ENCODE peak calls at places on chromosomes 3 and 15, in ten cellular contexts. One of them, this sample, is unnamed.

GRCh38 chr3:100400424-100400781 is 486 bp downstream of the TOMM70 start:
- DNase-seq in OCI-LY7: peak
- DNase-seq in aorta: peak
- DNase-seq in stomach: no peak
- DNase-seq in fibroblast of pulmonary artery: peak
- DNase-seq in GM12865: peak
- DNase-seq in transverse colon: no peak
- DNase-seq in uterus: no peak
- DNase-seq in cardiac fibroblast: peak
- DNase-seq in left ventricle myocardium inferior: no peak
- DNase-seq in this sample: no peak

GRCh38 chr15:63502843-63503738 is 1.3 kb upstream of the USP3 start:
- DNase-seq in OCI-LY7: peak
- DNase-seq in aorta: peak
- DNase-seq in stomach: peak
- DNase-seq in fibroblast of pulmonary artery: peak
- DNase-seq in GM12865: peak
- DNase-seq in transverse colon: peak
- DNase-seq in uterus: peak
- DNase-seq in cardiac fibroblast: peak
- DNase-seq in left ventricle myocardium inferior: peak
- DNase-seq in this sample: peak

GRCh38 chr3:151263126-151263525 is 15.2 kb downstream of the P2RY14 start:
- DNase-seq in OCI-LY7: no peak
- DNase-seq in aorta: no peak
- DNase-seq in stomach: no peak
- DNase-seq in fibroblast of pulmonary artery: no peak
- DNase-seq in GM12865: no peak
- DNase-seq in transverse colon: no peak
- DNase-seq in uterus: peak
- DNase-seq in cardiac fibroblast: no peak
- DNase-seq in left ventricle myocardium inferior: no peak
- DNase-seq in this sample: no peak

GRCh38 chr15:48076454-48076853 is 44.3 kb upstream of the SLC24A5 start:
- DNase-seq in OCI-LY7: no peak
- DNase-seq in aorta: no peak
- DNase-seq in stomach: no peak
- DNase-seq in fibroblast of pulmonary artery: no peak
- DNase-seq in GM12865: no peak
- DNase-seq in transverse colon: no peak
- DNase-seq in uterus: no peak
- DNase-seq in cardiac fibroblast: no peak
- DNase-seq in left ventricle myocardium inferior: no peak
- DNase-seq in this sample: no peak

GRCh38 chr15:56835598-56836275 is 82.7 kb upstream of the TCF12 start:
- DNase-seq in OCI-LY7: no peak
- DNase-seq in aorta: no peak
- DNase-seq in stomach: no peak
- DNase-seq in fibroblast of pulmonary artery: peak
- DNase-seq in GM12865: no peak
- DNase-seq in transverse colon: no peak
- DNase-seq in uterus: peak
- DNase-seq in cardiac fibroblast: peak
- DNase-seq in left ventricle myocardium inferior: no peak
- DNase-seq in this sample: no peak

GRCh38 chr3:27219127-27219860 is 149.9 kb downstream of the NEK10 start:
- DNase-seq in OCI-LY7: no peak
- DNase-seq in aorta: no peak
- DNase-seq in stomach: no peak
- DNase-seq in fibroblast of pulmonary artery: no peak
- DNase-seq in GM12865: no peak
- DNase-seq in transverse colon: peak
- DNase-seq in uterus: no peak
- DNase-seq in cardiac fibroblast: peak
- DNase-seq in left ventricle myocardium inferior: no peak
- DNase-seq in this sample: no peak

GRCh38 chr15:63308491-63308890 is 31.1 kb downstream of the APH1B start:
- DNase-seq in OCI-LY7: no peak
- DNase-seq in aorta: no peak
- DNase-seq in stomach: no peak
- DNase-seq in fibroblast of pulmonary artery: no peak
- DNase-seq in GM12865: no peak
- DNase-seq in transverse colon: no peak
- DNase-seq in uterus: no peak
- DNase-seq in cardiac fibroblast: no peak
- DNase-seq in left ventricle myocardium inferior: no peak
- DNase-seq in this sample: no peak

GRCh38 chr3:192851821-192852352 is 65.8 kb downstream of the MB21D2 start:
- DNase-seq in OCI-LY7: no peak
- DNase-seq in aorta: peak
- DNase-seq in stomach: peak
- DNase-seq in fibroblast of pulmonary artery: peak
- DNase-seq in GM12865: peak
- DNase-seq in transverse colon: peak
- DNase-seq in uterus: no peak
- DNase-seq in cardiac fibroblast: peak
- DNase-seq in left ventricle myocardium inferior: no peak
- DNase-seq in this sample: peak

GRCh38 chr15:70867911-70868467 is 14.0 kb upstream of the LARP6 start:
- DNase-seq in OCI-LY7: no peak
- DNase-seq in aorta: no peak
- DNase-seq in stomach: no peak
- DNase-seq in fibroblast of pulmonary artery: peak
- DNase-seq in GM12865: no peak
- DNase-seq in transverse colon: no peak
- DNase-seq in uterus: peak
- DNase-seq in cardiac fibroblast: peak
- DNase-seq in left ventricle myocardium inferior: no peak
- DNase-seq in this sample: no peak

GRCh38 chr3:86988235-86988634 is 2.7 kb downstream of the VGLL3 start:
- DNase-seq in OCI-LY7: no peak
- DNase-seq in aorta: no peak
- DNase-seq in stomach: no peak
- DNase-seq in fibroblast of pulmonary artery: peak
- DNase-seq in GM12865: no peak
- DNase-seq in transverse colon: no peak
- DNase-seq in uterus: no peak
- DNase-seq in cardiac fibroblast: peak
- DNase-seq in left ventricle myocardium inferior: no peak
- DNase-seq in this sample: no peak

GRCh38 chr3:10695595-10696285 is 120.3 kb upstream of the SLC6A11 start:
- DNase-seq in OCI-LY7: no peak
- DNase-seq in aorta: no peak
- DNase-seq in stomach: no peak
- DNase-seq in fibroblast of pulmonary artery: no peak
- DNase-seq in GM12865: no peak
- DNase-seq in transverse colon: no peak
- DNase-seq in uterus: peak
- DNase-seq in cardiac fibroblast: no peak
- DNase-seq in left ventricle myocardium inferior: no peak
- DNase-seq in this sample: no peak

GRCh38 chr3:37096972-37097371 is 77.4 kb downstream of the LRRFIP2 start:
- DNase-seq in OCI-LY7: no peak
- DNase-seq in aorta: no peak
- DNase-seq in stomach: no peak
- DNase-seq in fibroblast of pulmonary artery: peak
- DNase-seq in GM12865: no peak
- DNase-seq in transverse colon: no peak
- DNase-seq in uterus: no peak
- DNase-seq in cardiac fibroblast: no peak
- DNase-seq in left ventricle myocardium inferior: no peak
- DNase-seq in this sample: no peak

GRCh38 chr3:171828852-171829770 is 14.0 kb upstream of the TMEM212 start:
- DNase-seq in OCI-LY7: no peak
- DNase-seq in aorta: no peak
- DNase-seq in stomach: no peak
- DNase-seq in fibroblast of pulmonary artery: peak
- DNase-seq in GM12865: no peak
- DNase-seq in transverse colon: no peak
- DNase-seq in uterus: no peak
- DNase-seq in cardiac fibroblast: peak
- DNase-seq in left ventricle myocardium inferior: no peak
- DNase-seq in this sample: no peak

GRCh38 chr3:108629974-108630373 is 40.5 kb downstream of the DZIP3 start:
- DNase-seq in OCI-LY7: no peak
- DNase-seq in aorta: no peak
- DNase-seq in stomach: no peak
- DNase-seq in fibroblast of pulmonary artery: no peak
- DNase-seq in GM12865: no peak
- DNase-seq in transverse colon: no peak
- DNase-seq in uterus: no peak
- DNase-seq in cardiac fibroblast: no peak
- DNase-seq in left ventricle myocardium inferior: no peak
- DNase-seq in this sample: no peak

GRCh38 chr15:56524915-56525314 is 60.0 kb upstream of the MNS1 start:
- DNase-seq in OCI-LY7: no peak
- DNase-seq in aorta: no peak
- DNase-seq in stomach: no peak
- DNase-seq in fibroblast of pulmonary artery: no peak
- DNase-seq in GM12865: no peak
- DNase-seq in transverse colon: no peak
- DNase-seq in uterus: no peak
- DNase-seq in cardiac fibroblast: peak
- DNase-seq in left ventricle myocardium inferior: no peak
- DNase-seq in this sample: peak

GRCh38 chr15:66115568-66116206 is 137.9 kb downstream of the MEGF11 start:
- DNase-seq in OCI-LY7: peak
- DNase-seq in aorta: no peak
- DNase-seq in stomach: no peak
- DNase-seq in fibroblast of pulmonary artery: no peak
- DNase-seq in GM12865: no peak
- DNase-seq in transverse colon: peak
- DNase-seq in uterus: no peak
- DNase-seq in cardiac fibroblast: no peak
- DNase-seq in left ventricle myocardium inferior: no peak
- DNase-seq in this sample: no peak

GRCh38 chr3:79461129-79461792 is 306.5 kb downstream of the ROBO1 start:
- DNase-seq in OCI-LY7: no peak
- DNase-seq in aorta: no peak
- DNase-seq in stomach: no peak
- DNase-seq in fibroblast of pulmonary artery: no peak
- DNase-seq in GM12865: peak
- DNase-seq in transverse colon: no peak
- DNase-seq in uterus: no peak
- DNase-seq in cardiac fibroblast: no peak
- DNase-seq in left ventricle myocardium inferior: no peak
- DNase-seq in this sample: peak

GRCh38 chr3:187748050-187748481 is 2.8 kb upstream of the BCL6 start:
- DNase-seq in OCI-LY7: peak
- DNase-seq in aorta: peak
- DNase-seq in stomach: peak
- DNase-seq in fibroblast of pulmonary artery: peak
- DNase-seq in GM12865: peak
- DNase-seq in transverse colon: peak
- DNase-seq in uterus: peak
- DNase-seq in cardiac fibroblast: peak
- DNase-seq in left ventricle myocardium inferior: peak
- DNase-seq in this sample: no peak

GRCh38 chr15:92520914-92521623 is 127.4 kb downstream of the ST8SIA2 start:
- DNase-seq in OCI-LY7: no peak
- DNase-seq in aorta: no peak
- DNase-seq in stomach: no peak
- DNase-seq in fibroblast of pulmonary artery: no peak
- DNase-seq in GM12865: no peak
- DNase-seq in transverse colon: no peak
- DNase-seq in uterus: no peak
- DNase-seq in cardiac fibroblast: no peak
- DNase-seq in left ventricle myocardium inferior: no peak
- DNase-seq in this sample: no peak
- H3K4me3 ChIP-seq in OCI-LY7: no peak
- H3K4me3 ChIP-seq in aorta: no peak
- H3K4me3 ChIP-seq in stomach: no peak
- H3K4me3 ChIP-seq in fibroblast of pulmonary artery: no peak
- H3K4me3 ChIP-seq in GM12865: no peak
- H3K4me3 ChIP-seq in transverse colon: no peak
- H3K4me3 ChIP-seq in uterus: no peak
- H3K4me3 ChIP-seq in cardiac fibroblast: no peak
- H3K4me3 ChIP-seq in left ventricle myocardium inferior: no peak
- H3K4me3 ChIP-seq in this sample: no peak

GRCh38 chr3:15660055-15660940 is 58.8 kb downstream of the BTD start:
- DNase-seq in OCI-LY7: no peak
- DNase-seq in aorta: no peak
- DNase-seq in stomach: no peak
- DNase-seq in fibroblast of pulmonary artery: no peak
- DNase-seq in GM12865: no peak
- DNase-seq in transverse colon: no peak
- DNase-seq in uterus: no peak
- DNase-seq in cardiac fibroblast: no peak
- DNase-seq in left ventricle myocardium inferior: no peak
- DNase-seq in this sample: no peak

GRCh38 chr3:15665510-15666150 is 64.1 kb downstream of the BTD start:
- DNase-seq in OCI-LY7: no peak
- DNase-seq in aorta: no peak
- DNase-seq in stomach: no peak
- DNase-seq in fibroblast of pulmonary artery: no peak
- DNase-seq in GM12865: no peak
- DNase-seq in transverse colon: no peak
- DNase-seq in uterus: no peak
- DNase-seq in cardiac fibroblast: no peak
- DNase-seq in left ventricle myocardium inferior: no peak
- DNase-seq in this sample: no peak

GRCh38 chr3:15667484-15667883 is 65.9 kb downstream of the BTD start:
- DNase-seq in OCI-LY7: no peak
- DNase-seq in aorta: no peak
- DNase-seq in stomach: no peak
- DNase-seq in fibroblast of pulmonary artery: no peak
- DNase-seq in GM12865: peak
- DNase-seq in transverse colon: no peak
- DNase-seq in uterus: no peak
- DNase-seq in cardiac fibroblast: no peak
- DNase-seq in left ventricle myocardium inferior: no peak
- DNase-seq in this sample: no peak

GRCh38 chr3:15666277-15666676 is 64.7 kb downstream of the BTD start:
- DNase-seq in OCI-LY7: no peak
- DNase-seq in aorta: no peak
- DNase-seq in stomach: no peak
- DNase-seq in fibroblast of pulmonary artery: no peak
- DNase-seq in GM12865: no peak
- DNase-seq in transverse colon: no peak
- DNase-seq in uterus: no peak
- DNase-seq in cardiac fibroblast: no peak
- DNase-seq in left ventricle myocardium inferior: no peak
- DNase-seq in this sample: no peak
- H3K4me3 ChIP-seq in OCI-LY7: no peak
- H3K4me3 ChIP-seq in aorta: no peak
- H3K4me3 ChIP-seq in stomach: no peak
- H3K4me3 ChIP-seq in fibroblast of pulmonary artery: no peak
- H3K4me3 ChIP-seq in GM12865: no peak
- H3K4me3 ChIP-seq in transverse colon: no peak
- H3K4me3 ChIP-seq in uterus: no peak
- H3K4me3 ChIP-seq in cardiac fibroblast: no peak
- H3K4me3 ChIP-seq in left ventricle myocardium inferior: no peak
- H3K4me3 ChIP-seq in this sample: no peak

GRCh38 chr3:132657869-132658747 is 1.5 kb downstream of the ACAD11 start:
- DNase-seq in OCI-LY7: no peak
- DNase-seq in aorta: no peak
- DNase-seq in stomach: no peak
- DNase-seq in fibroblast of pulmonary artery: no peak
- DNase-seq in GM12865: no peak
- DNase-seq in transverse colon: no peak
- DNase-seq in uterus: no peak
- DNase-seq in cardiac fibroblast: no peak
- DNase-seq in left ventricle myocardium inferior: no peak
- DNase-seq in this sample: no peak
- H3K4me3 ChIP-seq in OCI-LY7: peak
- H3K4me3 ChIP-seq in aorta: no peak
- H3K4me3 ChIP-seq in stomach: no peak
- H3K4me3 ChIP-seq in fibroblast of pulmonary artery: peak
- H3K4me3 ChIP-seq in GM12865: peak
- H3K4me3 ChIP-seq in transverse colon: no peak
- H3K4me3 ChIP-seq in uterus: no peak
- H3K4me3 ChIP-seq in cardiac fibroblast: no peak
- H3K4me3 ChIP-seq in left ventricle myocardium inferior: peak
- H3K4me3 ChIP-seq in this sample: no peak

GRCh38 chr3:6516694-6517093 is 344.2 kb upstream of the GRM7 start:
- DNase-seq in OCI-LY7: no peak
- DNase-seq in aorta: no peak
- DNase-seq in stomach: no peak
- DNase-seq in fibroblast of pulmonary artery: no peak
- DNase-seq in GM12865: peak
- DNase-seq in transverse colon: no peak
- DNase-seq in uterus: no peak
- DNase-seq in cardiac fibroblast: no peak
- DNase-seq in left ventricle myocardium inferior: no peak
- DNase-seq in this sample: no peak
- H3K4me3 ChIP-seq in OCI-LY7: no peak
- H3K4me3 ChIP-seq in aorta: no peak
- H3K4me3 ChIP-seq in stomach: no peak
- H3K4me3 ChIP-seq in fibroblast of pulmonary artery: no peak
- H3K4me3 ChIP-seq in GM12865: no peak
- H3K4me3 ChIP-seq in transverse colon: no peak
- H3K4me3 ChIP-seq in uterus: no peak
- H3K4me3 ChIP-seq in cardiac fibroblast: no peak
- H3K4me3 ChIP-seq in left ventricle myocardium inferior: no peak
- H3K4me3 ChIP-seq in this sample: no peak

This sample was measured in kidney epithelial cell.